ENCODE peak calls at places on chromosomes 11 and 22, in nine cellular contexts. R, E, W, V, X, A, M, Y and Z are unnamed samples.

GRCh38 chr11:61509058-61510029 is 795 bp downstream of the LRRC10B start:
- DNase-seq in Y (peak), A (no peak), R (peak), M (peak), X (no peak), W (peak), V (peak), E (peak), Z (peak)

GRCh38 chr11:14587203-14587602 is 56.4 kb upstream of the PDE3B start:
- DNase-seq in R (no peak), X (no peak), A (no peak), Y (no peak), V (no peak), M (no peak), W (no peak), E (no peak), Z (no peak)

GRCh38 chr11:123351375-123351774 is 78.7 kb upstream of the GRAMD1B start:
- DNase-seq in X (no peak), R (no peak), A (no peak), Y (no peak), M (no peak), E (peak), V (no peak), W (no peak), Z (no peak)

GRCh38 chr22:18104566-18104965 is 6.0 kb upstream of the TUBA8 start:
- DNase-seq in W (no peak), Y (no peak), V (no peak), X (no peak), A (no peak), R (no peak), E (peak), M (no peak), Z (no peak)

GRCh38 chr11:78851883-78852586 is 277.4 kb upstream of the NARS2 start:
- DNase-seq in V (no peak), R (no peak), A (no peak), E (no peak), W (no peak), M (no peak), X (no peak), Y (peak), Z (no peak)

GRCh38 chr11:108117746-108118371 is 3.5 kb upstream of the ACAT1 start:
- DNase-seq in M (no peak), X (no peak), V (no peak), R (no peak), W (peak), A (no peak), Y (no peak), E (peak), Z (peak)

GRCh38 chr11:73072935-73073481 is 69.1 kb downstream of the FCHSD2 start:
- DNase-seq in R (no peak), V (no peak), E (peak), W (peak), M (peak), Y (no peak), X (no peak), A (no peak), Z (peak)

GRCh38 chr11:17413414-17414316 is 25.2 kb upstream of the KCNJ11 start:
- DNase-seq in M (no peak), A (no peak), V (no peak), X (no peak), W (peak), R (no peak), Y (peak), E (no peak), Z (no peak)

GRCh38 chr11:101456812-101457211 is 127.0 kb downstream of the TRPC6 start:
- DNase-seq in V (no peak), A (no peak), Y (no peak), X (no peak), E (peak), M (no peak), W (peak), R (no peak), Z (no peak)

GRCh38 chr22:29997516-29997915 is 82.7 kb upstream of the HORMAD2 start:
- DNase-seq in M (no peak), Y (no peak), X (no peak), V (no peak), R (no peak), A (no peak), W (no peak), E (no peak), Z (no peak)

GRCh38 chr11:72738199-72739141 is 13.7 kb downstream of the ARAP1 start:
- DNase-seq in E (no peak), Y (peak), A (peak), R (no peak), X (no peak), M (no peak), W (no peak), V (no peak), Z (peak)

GRCh38 chr11:107592256-107592655 is 1.3 kb downstream of the ELMOD1 start:
- DNase-seq in V (no peak), R (no peak), X (no peak), M (no peak), Y (no peak), A (no peak), E (no peak), W (no peak), Z (no peak)

GRCh38 chr11:8338138-8338537 is 74.5 kb upstream of the LMO1 start:
- DNase-seq in W (peak), E (peak), A (no peak), X (no peak), Y (no peak), R (no peak), V (no peak), M (no peak), Z (no peak)

GRCh38 chr22:47168441-47168840 is 406.0 kb downstream of the TBC1D22A start:
- DNase-seq in E (no peak), A (no peak), Y (peak), M (no peak), V (no peak), W (no peak), R (peak), X (no peak), Z (no peak)

GRCh38 chr11:69209936-69210659 is 54.4 kb downstream of the SMIM38 start:
- DNase-seq in Y (no peak), R (no peak), W (no peak), E (no peak), M (no peak), X (no peak), V (no peak), A (no peak), Z (no peak)

GRCh38 chr11:77044356-77044755 is 10.2 kb downstream of the B3GNT6 start:
- DNase-seq in V (no peak), R (no peak), A (no peak), W (no peak), Y (no peak), X (no peak), M (no peak), E (no peak), Z (no peak)

GRCh38 chr11:128482512-128483191 is 104.7 kb downstream of the ETS1 start:
- DNase-seq in V (peak), M (no peak), Y (peak), A (no peak), E (peak), X (no peak), R (peak), W (no peak), Z (no peak)